ENCODE peak calls at places on chromosomes 12 and 14, in eight cellular contexts. O is HEK293T, K is astrocyte of the hippocampus, C is sciatic nerve, F is AG08396, S is Right ventricle myocardium superior, W is AML-193, Y is adipocyte. H is an unnamed sample.

GRCh38 chr12:69900720-69901131 is 75.7 kb downstream of the MYRFL start:
- DNase-seq in O (peak; percentile 60), K (peak; percentile 85), C (peak; percentile 85), F (peak; percentile 29), S (peak; percentile 49), W (peak; percentile 18), Y (peak; percentile 96), H (no peak)

GRCh38 chr12:48185181-48185919 is 1.9 kb downstream of the CCDC184 start:
- DNase-seq in O (no peak), K (peak; percentile 4), C (no peak), F (no peak), S (no peak), W (no peak), Y (no peak), H (no peak)

GRCh38 chr14:87540339-87540738 is 452.6 kb downstream of the GALC start:
- DNase-seq in O (no peak), K (no peak), C (no peak), F (no peak), S (no peak), W (no peak), Y (no peak), H (no peak)

GRCh38 chr12:83710851-83711250 is 1024.1 kb downstream of the TMTC2 start:
- DNase-seq in O (no peak), K (no peak), C (no peak), F (no peak), S (no peak), W (no peak), Y (no peak), H (no peak)

GRCh38 chr14:24378981-24379906 is 11.3 kb downstream of the NFATC4 start:
- DNase-seq in O (no peak), K (no peak), C (no peak), F (no peak), S (no peak), W (no peak), Y (no peak), H (no peak)

GRCh38 chr14:99118046-99118721 is 153.8 kb downstream of the BCL11B start:
- DNase-seq in O (no peak), K (peak; percentile 35), C (no peak), F (no peak), S (no peak), W (no peak), Y (no peak), H (no peak)

GRCh38 chr12:27711312-27711682 is 665 bp downstream of the MRPS35 start:
- DNase-seq in O (peak; percentile 7), K (no peak), C (no peak), F (peak; percentile 11), S (no peak), W (no peak), Y (peak; percentile 41), H (no peak)

GRCh38 chr12:5232291-5232690 is 188.6 kb downstream of the KCNA5 start:
- DNase-seq in O (no peak), K (no peak), C (no peak), F (no peak), S (no peak), W (no peak), Y (no peak), H (no peak)

GRCh38 chr14:21933681-21934080 is 260.1 kb upstream of the OR4E1 start:
- DNase-seq in O (no peak), K (no peak), C (no peak), F (no peak), S (no peak), W (peak; percentile 6), Y (no peak), H (no peak)

GRCh38 chr12:117033382-117034045 is 65.7 kb downstream of the TESC start:
- DNase-seq in O (no peak), K (no peak), C (no peak), F (no peak), S (peak; percentile 48), W (no peak), Y (no peak), H (no peak)

GRCh38 chr14:29637406-29637805 is 290.2 kb downstream of the PRKD1 start:
- DNase-seq in O (no peak), K (peak; percentile 94), C (peak; percentile 81), F (peak; percentile 43), S (peak; percentile 53), W (no peak), Y (peak; percentile 73), H (no peak)

GRCh38 chr14:66650491-66650911 is 142.6 kb downstream of the GPHN start:
- DNase-seq in O (no peak), K (peak; percentile 26), C (no peak), F (no peak), S (no peak), W (no peak), Y (no peak), H (no peak)

GRCh38 chr12:112979281-112979680 is 962 bp downstream of the OAS2 start:
- DNase-seq in O (no peak), K (no peak), C (no peak), F (no peak), S (no peak), W (no peak), Y (no peak), H (no peak)

GRCh38 chr12:95959107-95959506 is 16.0 kb downstream of the AMDHD1 start:
- DNase-seq in O (peak; percentile 30), K (no peak), C (no peak), F (no peak), S (no peak), W (peak; percentile 50), Y (peak; percentile 33), H (no peak)

H was measured in upper lobe of right lung.